ENCODE peak calls at places on chromosome 14, in seven cellular contexts. K, M, J, V, H, A and N are unnamed samples.

GRCh38 chr14:54348001-54348611 is 48.7 kb upstream of the CDKN3 start:
- DNase-seq in K (peak), M (no peak), J (no peak), V (no peak), H (no peak), A (peak), N (peak)

GRCh38 chr14:80491562-80492139 is 280.3 kb upstream of the DIO2 start:
- DNase-seq in K (no peak), M (no peak), J (no peak), V (no peak), H (no peak), A (no peak), N (no peak)

GRCh38 chr14:103097244-103097993 is 2.9 kb downstream of the EXOC3L4 start:
- DNase-seq in K (no peak), M (no peak), J (no peak), V (no peak), H (no peak), A (no peak), N (no peak)

GRCh38 chr14:68042002-68042401 is 222.4 kb downstream of the RAD51B start:
- DNase-seq in K (no peak), M (no peak), J (no peak), V (no peak), H (no peak), A (no peak), N (no peak)

GRCh38 chr14:63951025-63951424 is 98.2 kb downstream of the SYNE2 start:
- DNase-seq in K (no peak), M (no peak), J (no peak), V (no peak), H (no peak), A (no peak), N (no peak)

GRCh38 chr14:91249841-91250616 is 5.5 kb upstream of the GPR68 start:
- DNase-seq in K (no peak), M (peak), J (no peak), V (no peak), H (no peak), A (peak), N (no peak)

GRCh38 chr14:80202888-80203562 is 8.3 kb downstream of the DIO2 start:
- DNase-seq in K (no peak), M (no peak), J (no peak), V (no peak), H (no peak), A (no peak), N (no peak)

GRCh38 chr14:51395361-51395849 is 155.4 kb downstream of the TMX1 start:
- DNase-seq in K (peak), M (no peak), J (no peak), V (peak), H (no peak), A (peak), N (peak)

GRCh38 chr14:95238674-95239313 is 80.9 kb downstream of the CLMN start:
- DNase-seq in K (no peak), M (no peak), J (no peak), V (no peak), H (no peak), A (no peak), N (no peak)

GRCh38 chr14:76080009-76080408 is 71.7 kb upstream of the GPATCH2L start:
- DNase-seq in K (no peak), M (no peak), J (no peak), V (no peak), H (peak), A (no peak), N (no peak)

GRCh38 chr14:22084393-22085281 is 411.0 kb upstream of the OR4E1 start:
- DNase-seq in K (peak), M (no peak), J (peak), V (no peak), H (no peak), A (peak), N (peak)

GRCh38 chr14:53016491-53016890 is 65.6 kb upstream of the FERMT2 start:
- DNase-seq in K (no peak), M (no peak), J (no peak), V (no peak), H (no peak), A (no peak), N (no peak)

GRCh38 chr14:37810094-37810801 is 214.8 kb downstream of the TTC6 start:
- DNase-seq in K (no peak), M (no peak), J (no peak), V (no peak), H (no peak), A (no peak), N (no peak)

GRCh38 chr14:96189288-96189711 is 15.3 kb upstream of the BDKRB2 start:
- DNase-seq in K (no peak), M (peak), J (no peak), V (no peak), H (no peak), A (no peak), N (no peak)

GRCh38 chr14:69945905-69946304 is 66.7 kb downstream of the SMOC1 start:
- DNase-seq in K (no peak), M (no peak), J (no peak), V (no peak), H (no peak), A (no peak), N (no peak)

GRCh38 chr14:88191605-88192004 is 131.5 kb downstream of the KCNK10 start:
- DNase-seq in K (no peak), M (no peak), J (no peak), V (no peak), H (no peak), A (no peak), N (no peak)

GRCh38 chr14:52852810-52853521 is 61.6 kb upstream of the GNPNAT1 start:
- DNase-seq in K (no peak), M (no peak), J (no peak), V (no peak), H (no peak), A (no peak), N (no peak)

GRCh38 chr14:51020024-51020710 is 74.7 kb downstream of the TRIM9 start:
- DNase-seq in K (no peak), M (no peak), J (no peak), V (no peak), H (no peak), A (no peak), N (no peak)

GRCh38 chr14:44317433-44317746 is 189.7 kb downstream of the FSCB start:
- DNase-seq in K (no peak), M (no peak), J (no peak), V (no peak), H (no peak), A (no peak), N (no peak)

GRCh38 chr14:102584871-102585869 is 7.3 kb upstream of the RCOR1 start:
- DNase-seq in K (no peak), M (no peak), J (no peak), V (no peak), H (no peak), A (no peak), N (peak)

GRCh38 chr14:49972840-49973239 is 80.0 kb downstream of the ARF6 start:
- DNase-seq in K (peak), M (peak), J (peak), V (no peak), H (no peak), A (peak), N (peak)

GRCh38 chr14:32939254-32940065 is 781 bp downstream of the NPAS3 start:
- DNase-seq in K (peak), M (peak), J (no peak), V (no peak), H (peak), A (peak), N (no peak)

GRCh38 chr14:58587271-58587670 is 50.5 kb upstream of the DACT1 start:
- DNase-seq in K (no peak), M (no peak), J (no peak), V (no peak), H (no peak), A (no peak), N (no peak)

GRCh38 chr14:73463411-73463810 is 5.1 kb upstream of the NUMB start:
- DNase-seq in K (peak), M (peak), J (no peak), V (peak), H (peak), A (peak), N (peak)

GRCh38 chr14:59262717-59263469 is 74.4 kb downstream of the DAAM1 start:
- DNase-seq in K (no peak), M (no peak), J (no peak), V (no peak), H (no peak), A (no peak), N (no peak)

GRCh38 chr14:102044566-102044965 is 42.3 kb downstream of the HSP90AA1 start:
- DNase-seq in K (no peak), M (no peak), J (no peak), V (no peak), H (no peak), A (no peak), N (no peak)

GRCh38 chr14:64235652-64236640 is 58.2 kb downstream of the ESR2 start:
- DNase-seq in K (no peak), M (no peak), J (no peak), V (no peak), H (no peak), A (no peak), N (no peak)

GRCh38 chr14:103607039-103607668 is 21.9 kb upstream of the KLC1 start:
- DNase-seq in K (peak), M (peak), J (peak), V (peak), H (peak), A (peak), N (peak)

GRCh38 chr14:50920482-50921225 is 23.6 kb downstream of the PYGL start:
- DNase-seq in K (no peak), M (no peak), J (no peak), V (peak), H (no peak), A (peak), N (no peak)

GRCh38 chr14:20195911-20196310 is 5.2 kb downstream of the OR11G2 start:
- DNase-seq in K (no peak), M (no peak), J (no peak), V (no peak), H (no peak), A (peak), N (no peak)